ENCODE peak calls at places on chromosomes 1 and 21, in eight cellular contexts. N is skeletal muscle cell; T is HAP-1; J is effector memory CD4-positive, alpha-beta T cell; X is tibial nerve; Y is uterus; L is tibial artery; H is left ventricle myocardium inferior. U is an unnamed sample.

GRCh38 chr1:39976732-39977131 is 21.8 kb downstream of the MFSD2A start:
- DNase-seq in N (no peak), T (no peak), J (no peak), X (no peak), Y (no peak), L (no peak), H (no peak), U (no peak)

GRCh38 chr1:119367332-119368124 is 1.1 kb upstream of the HAO2 start:
- DNase-seq in N (peak), T (peak), J (no peak), X (no peak), Y (no peak), L (no peak), H (no peak), U (no peak)

GRCh38 chr1:95323117-95323516 is 89.1 kb downstream of the RWDD3 start:
- DNase-seq in N (no peak), T (peak), J (no peak), X (no peak), Y (no peak), L (no peak), H (no peak), U (no peak)

GRCh38 chr21:39332175-39332574 is 16.7 kb downstream of the HMGN1 start:
- DNase-seq in N (no peak), T (no peak), J (no peak), X (no peak), Y (no peak), L (no peak), H (no peak), U (no peak)

GRCh38 chr1:168096296-168097165 is 40.2 kb downstream of the GPR161 start:
- DNase-seq in N (no peak), T (no peak), J (no peak), X (no peak), Y (no peak), L (no peak), H (no peak), U (no peak)

GRCh38 chr1:58412071-58412580 is 134.4 kb downstream of the OMA1 start:
- DNase-seq in N (no peak), T (no peak), J (no peak), X (no peak), Y (no peak), L (no peak), H (no peak), U (no peak)

GRCh38 chr1:54795100-54795665 is 5.9 kb downstream of the TTC22 start:
- DNase-seq in N (no peak), T (no peak), J (no peak), X (no peak), Y (no peak), L (no peak), H (no peak), U (no peak)

GRCh38 chr1:170959385-170959784 is 24.1 kb downstream of the MROH9 start:
- DNase-seq in N (peak), T (no peak), J (no peak), X (no peak), Y (no peak), L (no peak), H (no peak), U (no peak)

GRCh38 chr21:38244885-38245869 is 11.6 kb upstream of the KCNJ15 start:
- DNase-seq in N (peak), T (no peak), J (no peak), X (no peak), Y (no peak), L (no peak), H (no peak), U (no peak)

GRCh38 chr21:31158789-31159581 is 120.7 kb upstream of the KRTAP19-8 start:
- DNase-seq in N (no peak), T (no peak), J (no peak), X (no peak), Y (no peak), L (no peak), H (no peak), U (no peak)

GRCh38 chr1:179549368-179549700 is 26.4 kb downstream of the NPHS2 start:
- DNase-seq in N (no peak), T (no peak), J (no peak), X (no peak), Y (no peak), L (no peak), H (no peak), U (no peak)

GRCh38 chr1:88661188-88661587 is 22.9 kb upstream of the PKN2 start:
- DNase-seq in N (no peak), T (no peak), J (no peak), X (no peak), Y (no peak), L (no peak), H (no peak), U (no peak)
- H3K4me3 ChIP-seq in N (no peak), T (no peak), J (no peak), X (no peak), Y (no peak), L (no peak), H (no peak), U (no peak)

DNA sequence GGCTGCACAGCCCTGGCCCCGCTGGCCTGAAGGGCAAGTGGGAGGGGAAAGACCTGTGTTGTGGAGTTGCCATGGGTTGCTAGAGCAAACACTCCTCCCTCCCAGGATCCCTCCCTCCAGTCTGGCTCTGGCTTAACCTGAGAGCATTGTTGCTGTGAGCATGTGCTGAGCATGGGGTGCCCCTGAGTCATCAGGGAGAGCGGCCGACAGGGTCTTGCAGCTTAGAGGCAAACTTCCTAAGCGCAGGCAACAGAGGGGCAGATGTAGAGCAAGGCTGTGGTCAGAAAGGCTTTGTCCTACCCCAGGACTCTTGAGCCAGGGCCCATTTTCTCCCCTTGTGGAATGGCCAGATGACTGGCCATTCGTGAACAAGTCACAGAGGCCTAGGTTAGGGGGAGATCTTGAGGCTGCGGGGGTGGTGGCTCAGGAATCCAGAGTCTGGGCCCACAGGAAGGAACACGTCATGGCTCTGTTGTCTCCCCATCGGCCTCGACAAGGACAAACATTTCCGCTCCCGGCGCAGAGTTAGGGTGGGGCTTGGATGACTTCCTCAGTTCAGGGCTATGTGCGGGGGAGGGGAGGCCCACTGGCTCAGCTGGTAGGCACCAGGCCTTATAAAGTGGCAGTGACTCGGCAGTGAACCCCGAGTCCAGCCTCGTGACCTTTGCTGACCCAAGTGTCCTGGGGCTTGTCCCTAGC is 362 bp upstream of the DYNLT4 start:
- DNase-seq in N (peak), T (peak), J (peak), X (peak), Y (peak), L (peak), H (peak), U (peak)
- H3K4me3 ChIP-seq in N (peak), T (no peak), J (no peak), X (peak), Y (peak), L (peak), H (peak), U (peak)

DNA sequence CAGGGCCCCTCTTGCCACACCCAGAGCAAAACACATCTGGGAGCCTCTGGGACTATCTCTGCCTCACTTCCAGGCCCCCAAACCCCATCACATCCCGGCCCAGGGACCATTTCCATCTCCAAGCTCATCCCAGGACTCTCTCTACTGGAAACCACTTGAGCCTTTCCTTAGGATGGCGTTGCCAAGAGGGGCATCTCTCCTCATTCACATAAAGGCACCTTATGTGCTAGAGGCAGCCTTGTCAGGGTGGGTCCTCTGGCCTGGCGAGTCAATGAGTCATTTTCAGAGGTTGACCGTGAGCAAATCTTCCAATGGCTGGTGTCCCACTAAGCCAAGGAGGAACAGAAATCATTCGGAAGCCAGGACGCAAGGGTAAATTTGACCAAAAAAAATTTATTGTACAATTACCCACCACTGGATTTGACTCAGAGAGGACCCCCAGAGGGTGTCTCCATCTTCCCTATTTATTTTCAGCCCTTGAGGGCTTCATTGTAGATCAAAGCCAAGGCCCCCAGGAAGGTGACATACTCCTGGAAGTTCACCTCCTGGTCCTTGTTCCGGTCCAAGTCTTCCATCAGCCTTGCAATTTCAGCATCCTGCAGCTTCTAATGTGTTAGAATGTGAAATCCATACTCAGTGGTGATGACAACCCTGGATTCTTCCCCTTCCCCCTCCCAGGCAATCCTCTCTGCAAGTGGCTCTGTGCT is 1.4 kb downstream of the S100A6 start:
- DNase-seq in N (no peak), T (no peak), J (no peak), X (no peak), Y (peak), L (peak), H (no peak), U (no peak)
- H3K4me3 ChIP-seq in N (peak), T (no peak), J (peak), X (peak), Y (peak), L (peak), H (peak), U (peak)

DNA sequence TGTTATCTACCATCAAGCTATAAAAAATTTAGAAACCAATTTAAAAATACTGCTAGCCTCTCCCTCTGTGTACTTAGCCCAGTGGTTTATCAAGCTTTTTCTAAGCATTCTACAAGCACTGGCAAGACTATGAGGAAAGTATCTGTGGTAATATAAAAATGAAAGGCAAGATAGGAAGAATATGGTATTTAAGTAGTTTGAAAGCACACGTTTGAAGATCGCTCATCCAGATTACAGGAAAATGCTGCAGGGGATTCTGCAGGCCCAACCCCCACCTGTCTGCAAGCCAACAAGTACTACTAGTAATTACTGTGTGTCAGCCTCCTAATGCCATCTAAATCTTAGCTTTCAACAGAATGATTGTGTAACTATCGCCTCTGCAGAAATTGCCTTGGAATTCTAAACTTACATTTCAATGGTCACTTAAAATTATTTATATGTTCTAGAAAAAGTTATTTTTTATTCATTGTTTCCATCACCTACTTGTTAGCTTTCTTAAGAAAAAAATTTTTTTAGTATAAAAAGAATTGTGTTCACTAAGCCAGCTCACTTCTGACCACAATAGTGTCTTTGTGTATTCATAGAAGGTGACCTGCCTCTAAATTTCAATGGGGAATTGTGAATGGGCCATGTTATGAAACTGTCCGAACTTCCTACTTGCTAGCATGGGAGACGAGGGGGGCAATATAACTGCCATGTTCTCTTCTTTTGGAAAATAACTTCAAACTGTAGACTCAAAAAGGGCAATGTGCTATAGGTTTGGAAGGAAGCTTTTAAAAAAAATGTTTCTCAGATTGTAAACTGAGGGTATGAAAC is 8.4 kb downstream of the ERRFI1 start:
- DNase-seq in N (no peak), T (peak), J (no peak), X (no peak), Y (no peak), L (no peak), H (no peak), U (no peak)
- H3K4me3 ChIP-seq in N (no peak), T (no peak), J (no peak), X (no peak), Y (no peak), L (no peak), H (no peak), U (peak)

GRCh38 chr1:231040800-231041704 is 998 bp upstream of the FAM89A start:
- DNase-seq in N (no peak), T (no peak), J (peak), X (no peak), Y (peak), L (no peak), H (no peak), U (peak)
- H3K4me3 ChIP-seq in N (peak), T (no peak), J (peak), X (peak), Y (peak), L (peak), H (peak), U (peak)

GRCh38 chr1:169896013-169896412 is 2.3 kb upstream of the SCYL3 start:
- DNase-seq in N (no peak), T (no peak), J (no peak), X (no peak), Y (no peak), L (no peak), H (no peak), U (no peak)

GRCh38 chr1:169892176-169892818 is 1.4 kb downstream of the SCYL3 start:
- DNase-seq in N (no peak), T (no peak), J (no peak), X (no peak), Y (no peak), L (no peak), H (no peak), U (no peak)

GRCh38 chr1:169892819-169893644 is 664 bp downstream of the SCYL3 start:
- DNase-seq in N (no peak), T (no peak), J (no peak), X (peak), Y (peak), L (peak), H (peak), U (peak)

GRCh38 chr1:169894424-169895145 is 889 bp upstream of the SCYL3 start:
- DNase-seq in N (no peak), T (no peak), J (no peak), X (no peak), Y (no peak), L (no peak), H (no peak), U (no peak)

DNA sequence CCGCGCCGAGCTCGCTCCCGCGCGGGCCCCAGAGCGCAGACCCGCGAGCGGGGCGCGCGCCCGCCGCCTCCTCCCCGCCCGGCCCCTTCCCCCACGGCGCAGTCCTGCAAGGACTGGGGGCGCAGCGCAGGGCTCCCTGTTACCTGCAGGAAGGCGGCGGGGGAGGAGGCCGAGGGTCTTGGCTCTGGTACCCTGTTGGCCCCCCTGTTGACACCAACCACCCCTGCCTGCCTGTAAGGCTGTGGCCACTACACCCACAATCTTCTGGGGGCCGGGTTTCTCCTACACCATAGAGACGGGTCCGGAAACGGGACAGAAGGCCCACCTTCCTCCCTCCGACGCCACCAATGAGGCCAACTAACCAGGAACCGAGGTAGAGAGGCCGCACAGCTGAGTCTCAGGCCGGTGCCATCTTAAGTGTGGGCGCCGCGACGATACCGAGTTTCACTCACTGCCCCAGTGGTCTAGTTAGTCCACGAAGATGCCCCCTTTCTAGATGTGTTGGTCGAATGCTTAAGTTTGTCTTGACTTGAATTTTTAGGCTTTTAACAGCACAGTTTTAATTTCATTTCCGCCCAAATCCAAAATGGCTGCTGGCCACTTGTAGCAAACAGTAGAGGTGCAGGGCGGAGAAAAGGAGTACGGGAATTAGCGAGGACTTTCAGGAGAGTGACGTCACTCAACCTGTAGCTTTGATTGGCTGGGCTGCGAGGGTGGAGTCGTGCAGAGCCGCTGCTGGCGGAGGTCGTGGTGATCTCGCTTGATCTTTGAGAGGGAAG is at the start of gene SCYL3:
- DNase-seq in N (peak), T (peak), J (peak), X (peak), Y (peak), L (peak), H (peak), U (peak)
- H3K4me3 ChIP-seq in N (peak), T (peak), J (peak), X (peak), Y (peak), L (peak), H (peak), U (peak)

DNA sequence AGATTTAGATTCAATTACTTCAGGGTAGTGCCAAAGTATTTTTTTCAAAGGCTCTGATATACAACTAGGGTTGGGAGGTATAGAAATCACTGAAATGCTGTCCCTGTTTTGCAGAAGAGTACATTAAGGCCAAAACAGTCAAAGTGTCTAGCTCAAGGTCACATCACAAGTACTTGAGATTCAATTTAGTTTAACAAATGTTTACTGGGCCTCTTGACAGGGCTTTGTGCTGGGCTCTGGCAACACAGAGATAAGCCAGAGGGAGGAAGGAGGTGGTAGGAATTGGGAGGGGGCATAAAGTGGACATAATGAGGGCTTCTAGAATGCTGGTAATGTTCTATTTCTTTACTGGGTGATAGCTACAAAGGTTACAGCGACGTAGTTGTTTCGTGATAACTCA is 2.3 kb upstream of the SLC9A1 start:
- DNase-seq in N (no peak), T (no peak), J (no peak), X (no peak), Y (no peak), L (no peak), H (no peak), U (no peak)
- H3K4me3 ChIP-seq in N (no peak), T (no peak), J (no peak), X (no peak), Y (no peak), L (no peak), H (no peak), U (no peak)

DNA sequence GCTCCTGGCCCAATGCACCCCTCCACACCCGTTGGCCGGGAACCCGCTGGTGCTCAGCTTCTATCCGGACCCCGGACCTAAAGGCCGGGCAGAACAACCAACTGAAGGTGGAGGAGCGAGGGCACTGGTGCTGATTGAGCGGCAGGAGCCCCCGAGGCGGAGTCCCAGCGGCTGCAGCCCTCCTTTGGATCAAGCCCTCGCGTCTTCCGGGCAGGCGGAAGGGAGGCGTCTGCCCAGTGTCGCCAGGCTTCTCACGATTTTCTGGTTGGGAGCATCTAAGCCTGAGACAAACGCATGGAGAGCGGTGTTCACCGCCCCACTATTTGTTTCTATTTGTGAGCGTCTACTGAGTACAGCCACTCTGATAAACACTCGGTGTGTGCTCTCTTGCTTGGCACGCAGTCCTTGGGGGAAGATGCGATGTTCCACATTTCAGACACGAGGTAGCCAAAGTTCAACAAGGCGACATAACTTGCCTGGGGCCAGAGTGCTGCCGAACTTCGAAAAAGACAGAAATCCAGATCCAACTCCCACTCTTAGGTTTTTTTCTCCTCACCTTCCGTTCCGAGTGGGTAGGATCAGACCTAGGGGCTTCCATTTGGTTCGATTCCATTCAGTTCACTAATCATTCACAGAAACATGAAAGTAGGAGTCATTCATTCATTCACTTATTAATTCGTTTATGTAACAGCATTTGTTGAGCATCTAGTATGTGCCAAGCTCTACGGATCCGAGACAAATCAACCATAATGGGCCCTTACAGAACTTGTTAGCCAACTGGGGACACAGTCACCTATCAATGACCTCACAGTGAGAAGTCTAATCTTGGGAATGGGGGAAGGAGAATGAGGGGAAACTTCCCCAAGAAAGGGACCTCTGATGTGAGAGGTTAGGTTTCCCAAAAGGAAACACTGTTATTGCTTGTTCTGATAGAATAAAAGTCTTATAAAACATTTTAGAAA is 4.9 kb upstream of the DMRTA2 start:
- DNase-seq in N (no peak), T (no peak), J (no peak), X (no peak), Y (no peak), L (no peak), H (no peak), U (no peak)
- H3K4me3 ChIP-seq in N (no peak), T (no peak), J (no peak), X (no peak), Y (no peak), L (no peak), H (no peak), U (peak)

U was measured in suprapubic skin.